ENCODE peak calls at places on chromosomes 12 and 14, in seven cellular contexts. V is Daoy, Y is left ventricle myocardium superior, A is cardiac muscle cell, D is AG08396, E is substantia nigra, R is AG10803. Z is an unnamed sample.

GRCh38 chr12:47039079-47039478 is 40.3 kb upstream of the PCED1B start:
- DNase-seq in Y (no peak), V (no peak), A (no peak), R (no peak), E (no peak), D (no peak), Z (no peak)

GRCh38 chr12:15603461-15604085 is 185.6 kb downstream of the EPS8 start:
- DNase-seq in A (peak), E (no peak), Y (no peak), V (no peak), R (no peak), D (no peak), Z (no peak)

GRCh38 chr14:23568600-23569310 is 1.2 kb upstream of the AP1G2 start:
- DNase-seq in D (no peak), R (no peak), E (no peak), V (no peak), A (peak), Y (no peak), Z (peak)

GRCh38 chr12:52130695-52131094 is 51.2 kb downstream of the SMIM41 start:
- DNase-seq in Y (no peak), E (no peak), D (no peak), V (no peak), A (no peak), R (no peak), Z (no peak)

GRCh38 chr12:106078358-106079025 is 60.3 kb downstream of the NUAK1 start:
- DNase-seq in R (peak), A (no peak), D (peak), E (no peak), Y (peak), V (peak), Z (peak)

GRCh38 chr12:2051700-2052625 is 824 bp upstream of the CACNA1C start:
- DNase-seq in D (no peak), E (no peak), R (no peak), Y (peak), A (peak), V (no peak), Z (no peak)

GRCh38 chr12:43982544-43982943 is 146.7 kb downstream of the TMEM117 start:
- DNase-seq in R (no peak), Y (no peak), E (no peak), V (no peak), A (no peak), D (no peak), Z (no peak)

GRCh38 chr14:44829021-44829420 is 132.7 kb downstream of the KLHL28 start:
- DNase-seq in A (no peak), V (no peak), E (no peak), Y (no peak), D (no peak), R (no peak), Z (no peak)

GRCh38 chr14:64726585-64726890 is 22.3 kb downstream of the PLEKHG3 start:
- DNase-seq in D (no peak), V (peak), Y (no peak), A (no peak), R (no peak), E (no peak), Z (no peak)

GRCh38 chr14:84401631-84402030 is 1128.3 kb upstream of the FLRT2 start:
- DNase-seq in Y (no peak), E (no peak), R (no peak), V (no peak), D (no peak), A (no peak), Z (no peak)

GRCh38 chr12:114625294-114625851 is 58.6 kb downstream of the TBX3 start:
- DNase-seq in A (peak), D (peak), E (no peak), Y (no peak), R (peak), V (peak), Z (no peak)

GRCh38 chr12:113946175-113946574 is 19.9 kb downstream of the RBM19 start:
- DNase-seq in A (no peak), Y (no peak), D (no peak), E (no peak), V (no peak), R (no peak), Z (no peak)

GRCh38 chr12:46160081-46160980 is 108.5 kb downstream of the SLC38A1 start:
- DNase-seq in V (peak), E (no peak), R (peak), Y (no peak), D (peak), A (peak), Z (no peak)